ENCODE peak calls at places on chromosomes 12 and 14, in seven cellular contexts. H is upper lobe of left lung, Z is A549, M is K562, V is heart left ventricle, W is body of pancreas, E is GM12878. J is an unnamed sample.
A peak's percentile ranks its signal among the peaks of the same experiment; 100 is the strongest.

GRCh38 chr14:90439874-90440442 is 43.1 kb downstream of the CALM1 start:
- ATAC-seq in H (no peak), Z (no peak), M (no peak), V (no peak), W (no peak), E (no peak), J (no peak)

GRCh38 chr14:36056846-36057245 is 119.7 kb downstream of the PTCSC3 start:
- ATAC-seq in H (no peak), Z (no peak), M (no peak), V (no peak), W (no peak), E (no peak), J (no peak)

GRCh38 chr12:52266514-52266913 is 7.9 kb upstream of the KRT86 start:
- ATAC-seq in H (no peak), Z (no peak), M (no peak), V (no peak), W (peak; percentile 63), E (no peak), J (no peak)

GRCh38 chr14:85217412-85217811 is 312.5 kb upstream of the FLRT2 start:
- ATAC-seq in H (no peak), Z (no peak), M (no peak), V (no peak), W (no peak), E (no peak), J (no peak)

GRCh38 chr14:99321955-99322730 is 50.1 kb upstream of the BCL11B start:
- ATAC-seq in H (no peak), Z (no peak), M (no peak), V (no peak), W (no peak), E (no peak), J (no peak)

GRCh38 chr12:43028826-43029225 is 439.3 kb upstream of the PRICKLE1 start:
- ATAC-seq in H (no peak), Z (no peak), M (no peak), V (no peak), W (no peak), E (no peak), J (no peak)

GRCh38 chr12:127533353-127533752 is 733.6 kb upstream of the TMEM132C start:
- ATAC-seq in H (no peak), Z (no peak), M (no peak), V (no peak), W (no peak), E (no peak), J (no peak)

GRCh38 chr14:74141703-74142102 is 56.9 kb downstream of the LIN52 start:
- ATAC-seq in H (peak; percentile 48), Z (no peak), M (no peak), V (no peak), W (no peak), E (no peak), J (peak; percentile 75)

GRCh38 chr12:107086314-107086713 is 7.0 kb downstream of the CRY1 start:
- ATAC-seq in H (no peak), Z (peak; percentile 52), M (peak; percentile 36), V (no peak), W (no peak), E (no peak), J (no peak)

GRCh38 chr14:102084931-102085330 is 1.9 kb downstream of the HSP90AA1 start:
- ATAC-seq in H (no peak), Z (no peak), M (no peak), V (no peak), W (no peak), E (no peak), J (no peak)

GRCh38 chr14:81315344-81315743 is 84.8 kb downstream of the STON2 start:
- ATAC-seq in H (no peak), Z (no peak), M (no peak), V (no peak), W (peak; percentile 84), E (no peak), J (no peak)

GRCh38 chr14:68404652-68405183 is 388.1 kb downstream of the ZFP36L1 start:
- ATAC-seq in H (peak; percentile 42), Z (no peak), M (peak; percentile 39), V (peak; percentile 20), W (no peak), E (peak; percentile 47), J (no peak)

GRCh38 chr12:75792687-75793086 is 238.9 kb downstream of the PHLDA1 start:
- ATAC-seq in H (no peak), Z (no peak), M (no peak), V (no peak), W (no peak), E (peak; percentile 67), J (no peak)

GRCh38 chr12:46131729-46132128 is 137.1 kb downstream of the SLC38A1 start:
- ATAC-seq in H (no peak), Z (peak; percentile 91), M (peak; percentile 92), V (peak; percentile 42), W (no peak), E (peak; percentile 75), J (no peak)

GRCh38 chr14:77120771-77121743 is 20.5 kb downstream of the ZDHHC22 start:
- ATAC-seq in H (no peak), Z (no peak), M (no peak), V (peak; percentile 58), W (no peak), E (peak; percentile 91), J (no peak)

GRCh38 chr12:100755186-100755585 is 39.4 kb upstream of the ANO4 start:
- ATAC-seq in H (no peak), Z (no peak), M (no peak), V (no peak), W (no peak), E (no peak), J (no peak)

GRCh38 chr14:51889851-51890250 is 29.4 kb downstream of the GNG2 start:
- ATAC-seq in H (no peak), Z (no peak), M (no peak), V (peak; percentile 55), W (no peak), E (peak; percentile 25), J (no peak)

GRCh38 chr12:111451649-111452129 is 46.0 kb downstream of the SH2B3 start:
- ATAC-seq in H (peak; percentile 51), Z (peak; percentile 34), M (peak; percentile 32), V (no peak), W (peak; percentile 41), E (peak; percentile 73), J (peak; percentile 19)

GRCh38 chr12:23950011-23950774 is 723 bp upstream of the SOX5 start:
- ATAC-seq in H (peak; percentile 70), Z (peak; percentile 74), M (peak; percentile 80), V (peak; percentile 53), W (peak; percentile 36), E (peak; percentile 32), J (peak; percentile 24)

GRCh38 chr12:110282343-110282860 is 1.4 kb downstream of the ATP2A2 start:
- ATAC-seq in H (no peak), Z (no peak), M (peak; percentile 67), V (no peak), W (no peak), E (peak; percentile 43), J (no peak)

GRCh38 chr12:30862486-30862885 is 64.1 kb upstream of the TSPAN11 start:
- ATAC-seq in H (no peak), Z (peak; percentile 44), M (peak; percentile 42), V (peak; percentile 87), W (no peak), E (no peak), J (no peak)

GRCh38 chr14:54488646-54489317 is at the start of gene GMFB:
- ATAC-seq in H (peak; percentile 99), Z (peak; percentile 95), M (peak; percentile 94), V (peak; percentile 97), W (peak; percentile 98), E (peak; percentile 97), J (peak; percentile 98)

GRCh38 chr14:54486685-54487084 is 2.1 kb downstream of the GMFB start:
- ATAC-seq in H (no peak), Z (no peak), M (peak; percentile 26), V (no peak), W (no peak), E (no peak), J (no peak)

GRCh38 chr14:54489318-54489683 is 521 bp upstream of the GMFB start:
- ATAC-seq in H (peak; percentile 2), Z (peak; percentile 6), M (peak; percentile 15), V (no peak), W (no peak), E (no peak), J (no peak)

GRCh38 chr14:54487771-54488170 is 1.0 kb downstream of the GMFB start:
- ATAC-seq in H (peak; percentile 60), Z (peak; percentile 76), M (no peak), V (no peak), W (no peak), E (no peak), J (no peak)

GRCh38 chr14:54488318-54488645 is 498 bp downstream of the GMFB start:
- ATAC-seq in H (no peak), Z (no peak), M (peak; percentile 46), V (no peak), W (no peak), E (no peak), J (no peak)
- TF ChIP-seq POLR2A in H (no peak), Z (no peak), M (no peak), V (no peak), W (no peak), E (no peak), J (no peak)

DNA sequence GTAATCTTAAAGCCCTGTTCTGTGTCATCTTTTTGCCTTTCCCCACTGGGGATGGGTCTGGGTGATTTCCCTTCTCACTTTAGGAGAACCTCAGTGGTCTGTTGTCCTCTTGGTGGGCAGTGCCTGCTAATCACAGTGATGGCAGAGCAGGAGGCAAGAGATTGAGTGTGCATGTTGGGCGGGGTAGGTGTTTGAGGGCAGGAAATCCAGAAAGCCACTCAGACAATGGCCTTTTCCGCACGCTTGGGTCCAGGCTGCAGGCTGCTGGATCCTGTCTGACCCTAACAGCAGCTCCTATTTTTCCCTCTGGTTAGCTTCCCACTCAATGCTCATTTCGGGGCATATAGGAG is 13.7 kb upstream of the ITGA5 start:
- ATAC-seq in H (peak; percentile 11), Z (no peak), M (peak; percentile 10), V (peak; percentile 77), W (no peak), E (no peak), J (peak; percentile 44)
- TF ChIP-seq POLR2A in H (no peak), Z (no peak), M (no peak), V (no peak), W (no peak), E (no peak), J (no peak)

DNA sequence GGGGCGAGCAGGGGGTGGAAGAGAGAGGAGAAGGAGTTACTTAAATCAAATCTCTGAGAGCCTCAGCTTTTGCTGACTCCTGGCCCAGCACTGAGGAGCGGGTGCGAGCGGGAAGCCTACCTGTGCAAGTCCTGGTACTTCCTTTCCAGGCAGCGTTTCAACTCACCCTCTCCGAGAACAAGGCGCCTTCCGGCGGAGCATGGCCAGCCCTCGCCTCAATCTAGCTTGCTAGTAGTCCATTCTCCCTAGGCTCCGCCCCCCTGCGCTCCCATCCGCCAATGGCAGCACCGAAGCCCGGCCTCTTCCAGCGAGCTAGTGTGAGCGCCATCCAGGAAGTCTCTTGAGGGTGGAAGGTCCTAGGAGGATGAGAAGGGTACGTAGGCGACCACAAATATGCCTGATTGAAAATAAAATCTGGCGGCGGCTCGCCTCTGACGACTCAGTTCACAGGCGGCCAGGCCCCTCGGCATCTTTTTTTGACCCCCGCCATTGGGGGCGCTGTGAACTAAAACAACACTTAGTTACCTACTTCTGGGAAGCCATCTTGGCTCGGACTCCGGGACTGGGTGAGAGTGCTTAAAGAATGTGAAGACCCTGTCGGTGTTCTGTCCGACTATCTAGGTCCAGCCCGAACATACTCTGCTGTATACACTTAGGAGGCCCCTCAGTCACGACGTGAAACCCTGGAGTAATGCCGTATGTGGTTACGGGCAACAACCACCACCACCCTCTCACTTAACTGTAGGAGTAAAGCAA is at the start of gene CHD8:
- ATAC-seq in H (peak; percentile 100), Z (peak; percentile 99), M (peak; percentile 98), V (peak; percentile 100), W (peak; percentile 100), E (peak; percentile 98), J (peak; percentile 100)
- TF ChIP-seq POLR2A in H (no peak), Z (peak; percentile 89), M (peak; percentile 85), V (no peak), W (peak; percentile 89), E (peak; percentile 94), J (peak; percentile 27)

GRCh38 chr14:55411426-55412389 is at the start of gene ATG14:
- ATAC-seq in H (peak; percentile 100), Z (peak; percentile 100), M (peak; percentile 99), V (peak; percentile 100), W (peak; percentile 100), E (peak; percentile 100), J (peak; percentile 99)
- TF ChIP-seq POLR2A in H (no peak), Z (peak; percentile 52), M (peak; percentile 78), V (no peak), W (peak; percentile 76), E (peak; percentile 89), J (peak; percentile 64)

J was measured in gastroesophageal sphincter.